ENCODE peak calls at places on chromosomes 6 and 20, in six cellular contexts. E, A, X, V, U and T are unnamed samples.

GRCh38 chr6:27795697-27796494 is 116.3 kb downstream of the OR2B2 start:
- DNase-seq in E (peak), A (peak), X (peak), V (no peak), U (no peak), T (no peak)

GRCh38 chr20:15616626-15617025 is 956.6 kb downstream of the KIF16B start:
- DNase-seq in E (no peak), A (no peak), X (no peak), V (no peak), U (no peak), T (no peak)

GRCh38 chr6:13117561-13117960 is 210.8 kb downstream of the TBC1D7 start:
- DNase-seq in E (no peak), A (no peak), X (no peak), V (no peak), U (no peak), T (no peak)

GRCh38 chr6:54232703-54233102 is 75.5 kb upstream of the TINAG start:
- DNase-seq in E (no peak), A (no peak), X (no peak), V (no peak), U (no peak), T (no peak)

GRCh38 chr20:5949943-5950270 is 426 bp downstream of the TRMT6 start:
- DNase-seq in E (no peak), A (no peak), X (no peak), V (no peak), U (no peak), T (no peak)

GRCh38 chr6:77425676-77426075 is 37.6 kb downstream of the HTR1B start:
- DNase-seq in E (no peak), A (no peak), X (no peak), V (no peak), U (no peak), T (no peak)

GRCh38 chr20:19926581-19926980 is 90.6 kb upstream of the NAA20 start:
- DNase-seq in E (no peak), A (no peak), X (no peak), V (no peak), U (no peak), T (no peak)

GRCh38 chr20:54200487-54201267 is 7.2 kb upstream of the PFDN4 start:
- DNase-seq in E (no peak), A (no peak), X (no peak), V (no peak), U (no peak), T (no peak)

GRCh38 chr6:87747646-87748045 is 45.6 kb upstream of the AKIRIN2 start:
- DNase-seq in E (no peak), A (peak), X (no peak), V (no peak), U (no peak), T (peak)

GRCh38 chr20:17287503-17287902 is 60.7 kb downstream of the PCSK2 start:
- DNase-seq in E (no peak), A (no peak), X (peak), V (no peak), U (no peak), T (no peak)

GRCh38 chr6:27049863-27050781 is 197.4 kb upstream of the PRSS16 start:
- DNase-seq in E (no peak), A (no peak), X (no peak), V (no peak), U (peak), T (no peak)

GRCh38 chr6:132443206-132443605 is 41.9 kb upstream of the MOXD1 start:
- DNase-seq in E (no peak), A (no peak), X (no peak), V (no peak), U (no peak), T (no peak)

GRCh38 chr20:58458342-58459057 is 56.7 kb downstream of the APCDD1L start:
- DNase-seq in E (no peak), A (peak), X (peak), V (no peak), U (no peak), T (peak)

GRCh38 chr6:108610270-108610839 is 49.6 kb downstream of the FOXO3 start:
- DNase-seq in E (no peak), A (no peak), X (no peak), V (no peak), U (no peak), T (no peak)

GRCh38 chr6:47859132-47859531 is 77.3 kb downstream of the OPN5 start:
- DNase-seq in E (no peak), A (no peak), X (no peak), V (no peak), U (no peak), T (no peak)

GRCh38 chr6:34393191-34393967 is 910 bp upstream of the NUDT3 start:
- DNase-seq in E (no peak), A (peak), X (no peak), V (no peak), U (no peak), T (no peak)

GRCh38 chr6:44131880-44132279 is 4.5 kb downstream of the TMEM63B start:
- DNase-seq in E (no peak), A (no peak), X (no peak), V (no peak), U (no peak), T (no peak)

GRCh38 chr6:136290406-136291010 is 862 bp upstream of the BCLAF1 start:
- DNase-seq in E (peak), A (peak), X (peak), V (peak), U (peak), T (peak)

GRCh38 chr6:37674161-37674560 is 23.5 kb downstream of the MDGA1 start:
- DNase-seq in E (no peak), A (no peak), X (peak), V (no peak), U (no peak), T (no peak)

GRCh38 chr6:7058250-7058923 is 49.4 kb upstream of the RREB1 start:
- DNase-seq in E (peak), A (no peak), X (no peak), V (no peak), U (peak), T (no peak)

GRCh38 chr6:39203804-39204495 is 25.3 kb downstream of the KCNK5 start:
- DNase-seq in E (peak), A (no peak), X (no peak), V (no peak), U (peak), T (no peak)
- H3K4me3 ChIP-seq in E (no peak), A (no peak), X (no peak), V (no peak), U (no peak), T (no peak)

DNA sequence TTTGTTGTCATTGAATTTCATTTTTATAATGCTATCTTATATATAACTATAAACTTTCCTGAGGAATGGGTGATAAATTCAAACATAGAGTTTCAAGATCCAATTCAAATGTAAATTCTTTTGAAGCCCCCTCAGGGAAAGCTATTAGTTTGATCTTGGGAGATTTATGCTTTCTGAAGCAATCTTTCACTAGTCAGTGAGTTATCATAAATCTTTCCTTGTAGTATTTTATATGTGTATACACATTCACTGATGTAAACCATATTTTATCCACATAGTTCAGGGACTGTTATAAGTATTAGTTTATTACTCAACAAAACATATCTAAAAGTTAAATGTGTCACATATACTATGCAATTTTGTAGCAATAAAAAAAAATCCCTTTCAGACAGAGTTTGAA is 2.9 kb upstream of the EPM2A start:
- DNase-seq in E (no peak), A (no peak), X (no peak), V (no peak), U (no peak), T (no peak)
- TF ChIP-seq CTCF in E (no peak), A (no peak), X (no peak), V (no peak), U (no peak), T (no peak)

GRCh38 chr20:8946036-8946926 is 122.6 kb upstream of the PLCB4 start:
- DNase-seq in E (peak), A (no peak), X (no peak), V (no peak), U (no peak), T (no peak)
- H3K4me3 ChIP-seq in E (no peak), A (no peak), X (no peak), V (no peak), U (no peak), T (no peak)

DNA sequence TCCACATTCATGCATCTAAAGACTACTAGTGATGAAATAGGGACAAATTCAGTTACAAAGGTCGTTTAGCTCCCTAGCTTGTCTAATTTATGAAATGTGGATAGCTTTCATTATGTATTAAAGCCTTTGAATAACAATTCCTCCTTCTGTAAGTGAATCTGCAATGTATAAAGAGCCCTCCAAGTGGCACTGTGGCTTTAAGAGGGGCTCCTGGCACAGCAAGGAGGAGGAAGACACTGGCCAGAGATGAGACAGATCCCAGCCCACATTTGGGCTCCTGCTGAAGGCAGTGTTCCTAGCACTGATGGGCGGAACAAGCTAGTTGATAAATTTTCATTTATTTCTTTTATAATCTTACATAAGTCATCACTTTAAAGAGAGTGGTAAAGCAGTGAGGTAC is 17.6 kb upstream of the FUCA2 start:
- DNase-seq in E (peak), A (no peak), X (no peak), V (no peak), U (no peak), T (no peak)
- TF ChIP-seq CTCF in E (peak), A (peak), X (peak), V (peak), U (no peak), T (no peak)

DNA sequence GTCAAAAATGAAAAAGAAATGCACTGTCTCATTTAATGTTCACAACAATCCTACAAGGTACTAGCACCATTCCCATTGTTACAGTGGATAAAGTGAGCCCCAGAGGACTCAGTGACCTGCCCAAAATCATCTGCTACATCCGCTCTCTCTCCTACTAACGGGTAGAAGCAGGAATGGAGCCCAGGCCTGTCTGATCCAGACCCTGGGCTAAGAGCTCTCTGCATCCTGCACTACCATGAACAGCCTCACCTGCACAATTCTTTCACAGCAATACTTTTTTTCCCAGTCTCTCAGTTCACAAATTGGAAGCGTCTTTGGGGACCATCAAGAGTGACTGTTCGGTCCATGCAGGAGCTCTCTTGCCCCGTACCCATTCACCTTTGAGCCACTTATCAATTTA is 31.2 kb downstream of the ATP9A start:
- DNase-seq in E (no peak), A (no peak), X (no peak), V (no peak), U (no peak), T (no peak)
- H3K4me3 ChIP-seq in E (no peak), A (no peak), X (no peak), V (no peak), U (no peak), T (no peak)

DNA sequence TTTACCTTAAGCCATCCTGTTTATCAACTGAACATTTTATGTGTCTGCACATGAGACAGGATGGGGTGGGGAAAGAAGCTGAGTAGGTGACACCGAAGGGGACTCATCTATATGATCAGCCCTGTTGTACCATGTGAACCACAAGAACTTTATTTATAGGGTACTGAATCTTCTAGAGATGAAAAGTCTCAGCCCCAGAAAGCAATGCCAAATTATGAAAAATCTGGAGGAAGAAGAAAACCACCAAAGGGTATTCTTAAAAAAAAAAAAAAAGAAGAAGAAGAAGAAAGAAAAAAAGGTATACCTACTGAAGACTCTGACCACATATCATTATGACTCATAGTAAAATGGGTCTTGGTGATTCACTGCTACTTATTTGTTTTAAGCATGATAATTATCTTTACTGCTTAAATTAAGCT is 39.8 kb upstream of the HBS1L start:
- DNase-seq in E (no peak), A (no peak), X (no peak), V (no peak), U (no peak), T (no peak)
- TF ChIP-seq CTCF in E (no peak), A (no peak), X (no peak), V (no peak), U (no peak), T (no peak)

DNA sequence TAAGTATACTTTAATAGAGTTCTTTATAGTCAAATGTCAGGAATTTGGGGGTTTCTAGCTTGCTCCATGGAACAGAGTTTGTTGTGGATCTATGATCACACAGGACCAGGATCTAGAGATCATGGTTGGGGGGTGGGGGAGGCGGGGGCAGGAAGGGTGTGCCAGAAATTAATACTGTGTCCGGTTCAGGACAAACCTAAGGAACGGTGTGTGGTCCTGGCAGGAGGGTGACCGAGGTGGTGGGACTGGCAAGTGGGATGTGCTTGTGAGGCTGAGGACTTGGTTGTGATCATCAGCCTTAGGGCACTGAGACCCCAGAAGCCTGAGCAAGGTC is 27.9 kb downstream of the GSTA3 start:
- DNase-seq in E (no peak), A (no peak), X (no peak), V (no peak), U (no peak), T (no peak)
- H3K4me3 ChIP-seq in E (no peak), A (no peak), X (peak), V (peak), U (peak), T (no peak)

GRCh38 chr6:165439928-165440554 is 130.6 kb upstream of the C6orf118 start:
- DNase-seq in E (peak), A (peak), X (no peak), V (no peak), U (no peak), T (peak)
- TF ChIP-seq CTCF in E (peak), A (peak), X (peak), V (peak), U (peak), T (peak)